ENCODE peak calls at places on chromosomes 2 and 18, in seven cellular contexts. I, R, F, N, H, M and Y are unnamed samples.

GRCh38 chr2:29228276-29228675 is 113.1 kb downstream of the CLIP4 start:
- DNase-seq in H (no peak), F (no peak), R (no peak), M (no peak), N (peak), I (peak), Y (no peak)

GRCh38 chr18:46301081-46301480 is 196.9 kb downstream of the HAUS1 start:
- DNase-seq in N (no peak), M (no peak), H (no peak), R (no peak), F (no peak), I (no peak), Y (no peak)

GRCh38 chr2:184654945-184655344 is 56.6 kb downstream of the ZNF804A start:
- DNase-seq in N (peak), I (no peak), F (no peak), R (no peak), M (no peak), H (no peak), Y (peak)

GRCh38 chr2:20128506-20129319 is 77.3 kb upstream of the LAPTM4A start:
- DNase-seq in H (no peak), I (no peak), M (no peak), N (no peak), R (no peak), F (no peak), Y (no peak)

GRCh38 chr18:75112486-75113096 is 96.3 kb downstream of the PTGR3 start:
- DNase-seq in I (no peak), M (no peak), R (no peak), F (no peak), H (no peak), N (no peak), Y (no peak)

GRCh38 chr2:163801499-163801893 is 65.7 kb upstream of the FIGN start:
- DNase-seq in H (no peak), I (no peak), M (no peak), R (no peak), N (no peak), F (no peak), Y (no peak)

GRCh38 chr18:70195014-70195614 is 10.4 kb downstream of the RTTN start:
- DNase-seq in F (no peak), H (no peak), I (no peak), R (no peak), M (no peak), N (no peak), Y (no peak)

GRCh38 chr2:19554520-19554919 is 196.1 kb upstream of the OSR1 start:
- DNase-seq in H (no peak), R (no peak), N (no peak), M (no peak), I (no peak), F (no peak), Y (no peak)

GRCh38 chr2:160941290-160941846 is 218.9 kb upstream of the TANK start:
- DNase-seq in M (no peak), N (no peak), F (no peak), H (no peak), R (no peak), I (no peak), Y (no peak)

GRCh38 chr2:72796766-72797165 is 29.1 kb downstream of the EXOC6B start:
- DNase-seq in I (no peak), R (no peak), M (no peak), H (no peak), F (no peak), N (no peak), Y (no peak)

GRCh38 chr18:28175047-28175929 is 1.6 kb downstream of the CDH2 start:
- DNase-seq in R (peak), I (peak), H (peak), F (no peak), N (peak), M (no peak), Y (peak)

GRCh38 chr2:200129756-200130462 is 174.5 kb downstream of the MAIP1 start:
- DNase-seq in R (no peak), F (no peak), H (no peak), N (no peak), M (no peak), I (no peak), Y (no peak)

GRCh38 chr2:85758361-85759256 is 4.8 kb downstream of the ATOH8 start:
- DNase-seq in H (no peak), R (no peak), M (no peak), I (no peak), F (peak), N (no peak), Y (no peak)

GRCh38 chr2:235747868-235748144 is 254.0 kb downstream of the AGAP1 start:
- DNase-seq in M (no peak), R (no peak), F (no peak), H (no peak), I (no peak), N (no peak), Y (no peak)

GRCh38 chr2:106192752-106193490 is 1.2 kb downstream of the UXS1 start:
- DNase-seq in I (peak), F (peak), M (no peak), H (no peak), N (peak), R (no peak), Y (peak)

GRCh38 chr2:88057437-88057844 is 1.9 kb upstream of the KRCC1 start:
- DNase-seq in N (no peak), M (no peak), H (no peak), F (no peak), R (no peak), I (no peak), Y (no peak)

GRCh38 chr2:84678214-84678613 is 161.9 kb downstream of the DNAH6 start:
- DNase-seq in H (no peak), N (no peak), R (no peak), F (no peak), M (no peak), I (no peak), Y (no peak)

GRCh38 chr2:33848486-33848885 is 249.4 kb upstream of the FAM98A start:
- DNase-seq in N (peak), I (no peak), F (peak), H (no peak), M (no peak), R (no peak), Y (peak)

GRCh38 chr2:229340086-229340760 is 69.1 kb upstream of the PID1 start:
- DNase-seq in I (no peak), M (no peak), N (peak), H (no peak), F (peak), R (no peak), Y (peak)

GRCh38 chr2:10375570-10376266 is 72.4 kb downstream of the ODC1 start:
- DNase-seq in M (no peak), R (no peak), H (no peak), I (no peak), N (no peak), F (no peak), Y (no peak)

GRCh38 chr2:168160897-168161296 is 86.5 kb downstream of the STK39 start:
- DNase-seq in H (peak), R (no peak), N (no peak), M (no peak), F (no peak), I (peak), Y (no peak)

GRCh38 chr18:2723207-2723606 is 67.7 kb downstream of the SMCHD1 start:
- DNase-seq in R (no peak), M (no peak), N (peak), F (no peak), I (peak), H (no peak), Y (no peak)

GRCh38 chr2:234075521-234075915 is 25.0 kb downstream of the SPP2 start:
- DNase-seq in R (no peak), F (no peak), I (no peak), H (no peak), N (no peak), M (no peak), Y (no peak)

GRCh38 chr2:136356111-136357033 is 238.4 kb upstream of the CXCR4 start:
- DNase-seq in F (no peak), I (no peak), N (no peak), H (no peak), R (no peak), M (no peak), Y (no peak)

GRCh38 chr2:23549821-23550535 is 165.0 kb downstream of the KLHL29 start:
- DNase-seq in H (no peak), R (no peak), N (peak), M (no peak), F (no peak), I (no peak), Y (peak)

GRCh38 chr2:85457877-85458316 is 39.4 kb downstream of the SH2D6 start:
- DNase-seq in M (no peak), I (no peak), F (no peak), R (no peak), N (no peak), H (no peak), Y (no peak)

GRCh38 chr18:9494778-9495302 is 19.5 kb downstream of the RALBP1 start:
- DNase-seq in H (no peak), M (no peak), R (no peak), N (peak), I (peak), F (peak), Y (peak)

GRCh38 chr18:33839452-33840225 is 261.6 kb downstream of the ASXL3 start:
- DNase-seq in I (peak), N (peak), H (no peak), M (no peak), R (peak), F (no peak), Y (peak)

GRCh38 chr2:105398522-105399206 is at the start of gene FHL2:
- DNase-seq in M (peak), I (peak), R (peak), F (peak), H (peak), N (peak), Y (peak)

GRCh38 chr2:112474844-112475486 is 7.0 kb upstream of the TTL start:
- DNase-seq in I (no peak), N (peak), M (no peak), H (no peak), R (no peak), F (no peak), Y (no peak)

GRCh38 chr18:63249781-63250180 is 69.8 kb downstream of the BCL2 start:
- DNase-seq in H (no peak), M (no peak), N (no peak), F (no peak), R (no peak), I (peak), Y (no peak)

GRCh38 chr2:241389697-241390096 is 33.6 kb downstream of the FARP2 start:
- DNase-seq in F (no peak), N (no peak), H (no peak), R (no peak), I (no peak), M (no peak), Y (no peak)

GRCh38 chr2:99784282-99784681 is 294.5 kb upstream of the REV1 start:
- DNase-seq in F (no peak), N (no peak), R (no peak), H (no peak), M (no peak), I (no peak), Y (no peak)

GRCh38 chr2:159609933-159610523 is 6.3 kb downstream of the BAZ2B start:
- DNase-seq in N (no peak), I (no peak), F (no peak), R (no peak), H (no peak), M (no peak), Y (no peak)

GRCh38 chr18:50928551-50928950 is 39.3 kb upstream of the ELAC1 start:
- DNase-seq in I (no peak), H (no peak), R (no peak), F (no peak), N (peak), M (no peak), Y (no peak)
- H3K23ac ChIP-seq in I (no peak), H (no peak), R (no peak), F (no peak), N (no peak), M (no peak), Y (no peak)

DNA sequence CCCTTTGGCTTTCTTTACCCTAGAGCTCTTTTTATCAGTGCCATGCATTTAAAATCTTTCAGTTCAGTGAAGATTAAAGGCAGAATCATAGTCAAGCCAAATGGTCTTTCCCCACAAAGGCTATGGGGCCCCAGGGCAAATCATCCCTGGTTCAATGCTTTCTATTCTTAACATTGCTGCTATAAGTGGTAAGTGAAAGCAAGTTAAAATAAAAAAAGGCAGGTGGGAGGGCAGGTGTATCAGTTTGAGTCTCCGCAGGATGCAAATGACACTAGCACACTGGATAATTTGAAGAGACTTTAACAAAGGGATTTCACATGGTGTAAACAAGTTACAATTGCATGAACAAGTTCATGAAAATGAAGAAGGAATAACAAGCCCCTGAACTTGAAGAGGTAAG is 757.4 kb downstream of the SATB2 start:
- DNase-seq in H (no peak), F (no peak), M (no peak), R (no peak), I (no peak), N (no peak), Y (no peak)
- H3K23ac ChIP-seq in H (no peak), F (no peak), M (no peak), R (no peak), I (no peak), N (no peak), Y (no peak)

GRCh38 chr2:134707330-134707676 is 11.5 kb downstream of the TMEM163 start:
- DNase-seq in F (no peak), N (no peak), M (no peak), R (no peak), H (no peak), I (no peak), Y (no peak)
- H3K23ac ChIP-seq in F (no peak), N (no peak), M (no peak), R (peak), H (no peak), I (no peak), Y (no peak)

GRCh38 chr2:27752551-27753237 is 18.8 kb upstream of the MRPL33 start:
- DNase-seq in M (peak), F (peak), N (no peak), H (peak), R (no peak), I (peak), Y (no peak)

GRCh38 chr2:27754831-27755230 is 16.7 kb upstream of the MRPL33 start:
- DNase-seq in I (no peak), F (no peak), R (no peak), N (no peak), H (no peak), M (no peak), Y (no peak)

GRCh38 chr2:27756544-27757498 is 14.7 kb upstream of the MRPL33 start:
- DNase-seq in N (no peak), H (no peak), I (peak), F (no peak), M (no peak), R (no peak), Y (no peak)

GRCh38 chr2:27753744-27754588 is 17.6 kb upstream of the MRPL33 start:
- DNase-seq in I (peak), H (peak), R (peak), N (peak), M (peak), F (peak), Y (peak)

DNA sequence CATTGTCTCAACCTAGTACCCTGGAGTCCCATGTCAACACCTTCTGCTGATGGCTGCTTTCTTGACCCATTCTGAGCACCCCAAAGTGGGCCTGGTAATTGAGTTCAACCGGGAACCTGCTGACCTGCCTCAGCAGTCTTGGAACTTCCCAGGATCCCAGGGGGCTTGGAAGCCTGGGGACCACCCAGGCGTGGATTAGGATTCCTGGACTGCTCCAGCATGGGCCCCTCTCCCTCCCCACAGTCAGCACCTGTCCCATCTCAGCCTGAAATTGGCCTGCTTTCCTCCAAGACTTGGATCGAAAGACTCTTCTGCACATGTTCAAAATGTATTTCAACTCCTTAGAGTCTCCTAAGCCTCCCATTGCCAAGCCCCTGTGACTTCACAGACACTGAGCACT is 15.4 kb upstream of the MRPL33 start:
- DNase-seq in N (no peak), F (no peak), M (no peak), H (no peak), I (no peak), R (no peak), Y (no peak)
- H3K23ac ChIP-seq in N (no peak), F (no peak), M (no peak), H (no peak), I (no peak), R (no peak), Y (no peak)

DNA sequence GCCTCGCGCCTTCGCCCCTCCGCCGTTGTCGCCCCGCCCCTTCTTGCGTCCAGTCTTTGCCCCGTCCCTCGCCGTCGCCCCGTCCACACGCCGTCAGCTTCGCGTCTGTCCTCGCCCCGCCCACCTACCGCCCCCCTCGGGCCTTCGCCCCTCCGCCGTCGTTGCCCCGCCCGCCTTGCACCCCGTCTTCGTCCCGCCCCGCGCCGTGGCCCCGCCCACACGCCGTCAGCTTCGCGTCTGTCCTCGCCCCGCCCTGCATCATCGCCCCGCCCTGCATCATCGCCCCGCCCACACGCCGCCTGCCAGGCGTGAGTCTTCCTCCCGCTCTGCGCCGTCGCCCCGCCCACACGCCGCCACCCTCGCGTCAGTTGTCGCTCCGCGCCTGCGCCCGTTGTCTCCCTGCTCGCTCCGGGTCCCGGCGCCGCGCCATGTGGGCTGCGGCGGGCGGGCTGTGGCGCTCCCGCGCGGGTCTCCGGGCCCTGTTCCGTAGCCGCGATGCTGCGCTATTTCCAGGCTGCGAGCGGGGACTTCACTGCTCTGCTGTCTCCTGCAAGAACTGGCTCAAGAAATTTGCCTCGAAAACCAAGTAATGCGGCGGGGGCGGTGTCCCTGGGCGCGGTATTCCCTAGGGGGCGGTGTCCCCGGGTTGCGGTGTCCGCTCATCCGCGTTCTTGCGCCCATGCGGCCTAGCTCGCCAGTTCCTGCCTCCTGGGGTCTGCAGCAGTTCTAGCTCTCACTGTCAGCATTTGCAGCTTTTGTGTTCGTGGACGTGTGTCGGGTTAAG is at the start of gene RBFA:
- DNase-seq in F (peak), R (peak), N (peak), I (peak), H (no peak), M (peak), Y (no peak)
- H3K23ac ChIP-seq in F (no peak), R (peak), N (peak), I (peak), H (no peak), M (no peak), Y (no peak)

DNA sequence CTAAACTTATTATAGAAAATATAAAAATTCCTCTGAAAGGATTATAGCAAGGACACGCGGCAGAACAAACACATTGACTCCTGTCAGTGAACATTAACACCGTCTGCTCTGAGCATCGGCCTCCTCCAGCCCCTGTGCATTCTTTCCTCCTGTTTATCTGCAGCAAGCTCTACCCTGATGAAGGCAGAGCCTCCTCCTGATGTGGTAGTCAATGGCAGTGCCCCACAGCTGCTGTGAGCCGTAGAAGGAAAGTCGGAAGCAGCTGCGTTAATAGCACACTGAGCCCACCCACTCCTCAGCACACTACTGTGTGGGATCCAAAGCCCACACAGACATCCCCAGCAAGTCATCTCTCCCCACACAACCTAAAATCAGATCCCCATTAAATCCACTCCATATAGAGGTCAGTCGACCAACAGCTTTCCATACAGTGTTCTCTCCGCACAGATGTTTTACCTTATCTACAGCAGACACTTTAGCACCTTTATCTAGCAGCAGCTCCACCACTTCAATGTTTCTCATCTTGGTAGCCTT is 41.0 kb downstream of the KIDINS220 start:
- DNase-seq in R (no peak), H (no peak), F (no peak), N (no peak), I (no peak), M (no peak), Y (no peak)
- H3K23ac ChIP-seq in R (no peak), H (no peak), F (no peak), N (no peak), I (no peak), M (no peak), Y (no peak)

GRCh38 chr18:48074929-48075706 is 144.7 kb upstream of the SMAD2 start:
- DNase-seq in N (no peak), R (no peak), H (no peak), M (no peak), F (no peak), I (no peak), Y (no peak)
- H3K23ac ChIP-seq in N (no peak), R (no peak), H (no peak), M (no peak), F (no peak), I (no peak), Y (no peak)

GRCh38 chr2:14587119-14587518 is 45.4 kb upstream of the LRATD1 start:
- DNase-seq in I (no peak), N (peak), H (no peak), M (no peak), F (peak), R (no peak), Y (no peak)
- H3K23ac ChIP-seq in I (no peak), N (no peak), H (no peak), M (no peak), F (no peak), R (no peak), Y (no peak)

DNA sequence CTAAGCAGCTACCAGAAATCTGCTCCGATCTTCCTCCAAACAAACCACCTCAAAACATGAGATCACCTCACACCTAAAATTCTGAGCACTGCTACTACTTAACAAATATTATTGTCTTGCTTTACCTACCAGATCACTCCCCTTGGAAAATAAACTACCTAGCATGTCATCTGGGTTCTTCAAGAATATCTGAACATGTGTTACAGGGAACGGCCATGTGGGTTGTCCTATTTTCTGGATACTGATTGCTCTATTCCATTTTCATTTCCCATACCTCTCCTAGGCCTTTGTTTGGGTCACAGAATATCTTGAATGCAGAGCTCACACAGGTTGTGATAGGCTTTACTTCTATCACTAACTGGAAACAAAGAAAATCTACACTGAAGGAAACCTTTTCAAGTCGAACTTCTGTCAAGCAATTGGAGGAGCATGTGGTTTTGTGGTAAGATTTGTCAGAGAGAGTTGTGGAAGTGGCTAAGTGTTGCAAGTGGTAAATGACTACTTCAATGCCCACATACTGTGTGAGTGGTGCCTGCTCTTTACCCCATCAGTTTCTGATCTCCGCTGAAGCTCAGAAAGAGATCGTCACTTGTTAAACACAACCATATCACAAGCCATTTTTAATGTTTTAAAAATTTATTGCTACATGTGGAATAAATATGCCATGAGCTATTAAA is 739.1 kb upstream of the ZEB2 start:
- DNase-seq in F (no peak), M (no peak), I (no peak), N (peak), R (no peak), H (no peak), Y (peak)
- H3K23ac ChIP-seq in F (no peak), M (no peak), I (no peak), N (no peak), R (no peak), H (no peak), Y (no peak)

GRCh38 chr2:46942891-46943626 is 27.5 kb upstream of the MCFD2 start:
- DNase-seq in H (no peak), I (no peak), F (no peak), N (no peak), M (no peak), R (no peak), Y (no peak)
- H3K23ac ChIP-seq in H (no peak), I (no peak), F (no peak), N (peak), M (no peak), R (no peak), Y (no peak)